ENCODE peak calls at places on chromosomes 7 and 10, in ten cellular contexts. Q is transverse colon, V is spleen, I is lower lobe of right lung, G is psoas muscle, K is suprapubic skin, E is fibroblast of lung, R is cardiac muscle cell, U is neural progenitor cell, M is PC-3. Y is an unnamed sample.

GRCh38 chr7:69018200-69018599 is 580.1 kb upstream of the AUTS2 start:
- DNase-seq in Q (no peak), V (no peak), I (no peak), G (no peak), K (no peak), E (no peak), R (peak; percentile 14), U (peak; percentile 61), M (no peak), Y (no peak)

GRCh38 chr7:95472521-95473160 is 13.1 kb upstream of the ASB4 start:
- DNase-seq in Q (no peak), V (no peak), I (no peak), G (no peak), K (no peak), E (peak; percentile 64), R (peak; percentile 62), U (peak; percentile 19), M (no peak), Y (no peak)

GRCh38 chr7:76409537-76409936 is at the start of gene SSC4D:
- DNase-seq in Q (no peak), V (no peak), I (no peak), G (no peak), K (no peak), E (no peak), R (no peak), U (peak; percentile 67), M (no peak), Y (no peak)

GRCh38 chr10:10623958-10624590 is 393.6 kb upstream of the CELF2 start:
- DNase-seq in Q (no peak), V (no peak), I (no peak), G (no peak), K (no peak), E (no peak), R (peak; percentile 35), U (no peak), M (no peak), Y (no peak)

GRCh38 chr7:106613861-106614560 is 46.9 kb downstream of the CCDC71L start:
- DNase-seq in Q (no peak), V (no peak), I (no peak), G (no peak), K (no peak), E (no peak), R (peak; percentile 64), U (no peak), M (no peak), Y (no peak)

GRCh38 chr10:69734797-69735468 is 66.8 kb upstream of the COL13A1 start:
- DNase-seq in Q (no peak), V (no peak), I (no peak), G (peak; percentile 35), K (no peak), E (peak; percentile 67), R (no peak), U (no peak), M (no peak), Y (no peak)

GRCh38 chr7:92987095-92987494 is 130.7 kb downstream of the SAMD9 start:
- DNase-seq in Q (no peak), V (no peak), I (no peak), G (no peak), K (no peak), E (peak; percentile 78), R (peak; percentile 72), U (no peak), M (no peak), Y (no peak)

GRCh38 chr7:95611224-95611623 is 14.9 kb upstream of the PDK4 start:
- DNase-seq in Q (no peak), V (no peak), I (no peak), G (no peak), K (no peak), E (no peak), R (no peak), U (no peak), M (peak; percentile 7), Y (no peak)

GRCh38 chr10:86792768-86793167 is 36.3 kb downstream of the BMPR1A start:
- DNase-seq in Q (no peak), V (no peak), I (no peak), G (no peak), K (no peak), E (peak; percentile 55), R (no peak), U (no peak), M (no peak), Y (no peak)

GRCh38 chr7:73971315-73971700 is 56.7 kb upstream of the ELN start:
- DNase-seq in Q (no peak), V (no peak), I (no peak), G (no peak), K (peak; percentile 31), E (no peak), R (no peak), U (no peak), M (no peak), Y (no peak)

GRCh38 chr7:143909863-143910262 is 7.9 kb upstream of the TCAF1 start:
- DNase-seq in Q (no peak), V (no peak), I (no peak), G (no peak), K (no peak), E (no peak), R (no peak), U (no peak), M (no peak), Y (no peak)

GRCh38 chr7:45118830-45119452 is 7.4 kb upstream of the TBRG4 start:
- DNase-seq in Q (no peak), V (no peak), I (no peak), G (no peak), K (no peak), E (no peak), R (no peak), U (no peak), M (no peak), Y (no peak)

DNA sequence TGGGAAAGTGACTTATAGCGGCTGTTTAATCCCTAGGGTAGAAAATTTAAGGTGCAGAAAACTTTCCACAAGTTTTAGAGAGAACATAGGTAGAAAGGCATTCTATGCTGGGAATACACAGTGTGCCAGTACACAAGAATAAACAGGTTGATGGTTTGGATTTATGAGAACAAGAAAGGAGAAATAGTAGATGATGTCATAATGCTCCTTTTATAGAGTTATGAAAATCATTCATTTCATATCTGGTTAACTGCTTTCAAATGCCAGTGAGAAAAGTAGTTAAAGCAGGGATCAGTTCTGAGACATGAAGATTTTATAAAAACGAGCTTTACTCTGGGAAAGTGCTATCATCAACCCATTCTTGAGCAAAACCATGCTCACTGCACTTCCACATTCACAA is 311.4 kb downstream of the PARD3 start:
- DNase-seq in Q (no peak), V (no peak), I (no peak), G (no peak), K (no peak), E (no peak), R (no peak), U (no peak), M (no peak), Y (no peak)
- TF ChIP-seq CTCF in Q (no peak), V (no peak), I (no peak), G (no peak), K (no peak), E (no peak), R (no peak), U (no peak), M (no peak), Y (no peak)

GRCh38 chr7:157394246-157395191 is 57.7 kb downstream of the DNAJB6 start:
- DNase-seq in Q (no peak), V (no peak), I (no peak), G (no peak), K (peak; percentile 47), E (peak; percentile 33), R (no peak), U (no peak), M (no peak), Y (no peak)
- H3K27ac ChIP-seq in Q (no peak overlapping the region), V (no peak overlapping the region), I (no peak overlapping the region), G (no peak overlapping the region), K (no peak overlapping the region), E (no peak overlapping the region), R (no peak overlapping the region), U (no peak overlapping the region), M (no peak overlapping the region), Y (peak overlapping the region; percentile 13)

GRCh38 chr7:37921340-37921805 is 933 bp downstream of the EPDR1 start:
- DNase-seq in Q (peak; percentile 45), V (no peak), I (peak; percentile 57), G (peak; percentile 46), K (no peak), E (peak; percentile 56), R (peak; percentile 48), U (peak; percentile 68), M (peak; percentile 48), Y (no peak)
- TF ChIP-seq CTCF in Q (no peak), V (no peak), I (peak; percentile 18), G (no peak), K (no peak), E (no peak), R (peak; percentile 17), U (peak; percentile 26), M (no peak), Y (no peak)

DNA sequence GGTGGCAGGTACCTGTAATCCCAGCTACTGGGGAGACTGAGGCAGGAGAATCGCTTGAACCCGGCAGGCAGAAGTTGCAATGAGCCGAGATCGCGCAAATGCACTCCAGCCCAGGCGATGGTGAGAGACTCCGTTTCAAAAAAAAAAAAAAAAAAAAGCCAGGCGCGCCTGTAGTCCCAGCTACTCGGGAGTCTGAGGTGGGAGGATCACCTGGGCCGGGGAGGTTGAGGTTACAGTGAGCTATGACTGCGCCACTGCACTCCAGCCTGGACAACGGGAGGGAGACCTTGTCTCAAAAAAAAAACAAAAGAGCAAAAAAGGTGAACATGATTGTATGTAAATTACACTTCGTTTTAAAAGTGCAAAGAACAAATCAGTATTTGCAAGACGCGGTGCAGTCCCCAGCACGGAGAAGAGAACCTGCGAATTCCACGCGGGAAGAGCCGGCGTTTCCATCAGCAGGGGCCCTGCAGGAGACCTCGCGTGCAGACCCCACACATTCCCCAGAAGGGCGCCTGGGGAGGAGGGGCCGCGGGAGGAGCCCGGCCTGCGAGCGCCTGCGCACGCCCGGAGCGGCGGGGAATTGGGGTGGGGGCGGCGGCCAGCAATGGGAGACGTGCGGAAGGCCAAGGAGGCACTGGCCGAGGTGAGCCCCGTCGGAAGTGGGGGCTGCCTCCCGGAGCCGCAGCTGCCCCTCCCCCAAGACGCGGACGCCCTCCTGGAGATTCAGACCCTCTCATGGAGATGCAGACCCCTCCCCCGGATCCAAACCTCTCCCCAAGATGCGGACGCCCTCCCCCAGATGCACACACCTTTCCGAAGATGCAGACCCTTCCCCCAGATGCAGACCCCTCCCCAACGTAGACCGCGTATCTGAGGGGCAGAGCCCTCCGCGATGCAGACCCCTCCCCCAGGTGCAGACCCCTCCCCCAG is 16.7 kb upstream of the SUN1 start:
- DNase-seq in Q (peak; percentile 46), V (peak; percentile 86), I (peak; percentile 41), G (no peak), K (no peak), E (peak; percentile 32), R (peak; percentile 26), U (peak; percentile 93), M (peak; percentile 27), Y (peak; percentile 25)
- H3K27ac ChIP-seq in Q (peak overlapping the region; percentile 96), V (no peak overlapping the region), I (peak overlapping the region; percentile 72), G (peak overlapping the region; percentile 97), K (peak overlapping the region; percentile 94), E (no peak overlapping the region), R (peak overlapping the region; percentile 1), U (no peak overlapping the region), M (peak overlapping the region; percentile 34), Y (peak overlapping the region; percentile 100)

DNA sequence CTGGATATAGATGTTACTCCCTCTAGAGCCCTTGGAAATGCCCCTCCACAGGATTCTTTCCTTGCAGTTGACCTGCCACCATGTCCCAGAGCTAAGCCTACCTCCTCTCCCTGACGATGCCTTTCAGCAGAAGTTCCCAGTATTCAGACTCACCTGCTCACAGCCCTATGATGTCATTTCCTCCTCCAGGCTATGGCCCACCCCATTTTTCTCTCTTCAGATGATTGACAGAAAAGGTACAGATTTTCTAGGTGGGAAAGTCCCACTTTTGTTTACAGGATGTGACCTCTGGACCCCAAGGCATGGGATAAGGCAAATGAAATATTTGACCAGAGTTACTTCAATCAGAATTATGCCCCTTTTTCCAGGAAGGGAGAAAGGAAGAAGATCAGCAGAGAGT is 280.2 kb upstream of the PHYHIPL start:
- DNase-seq in Q (no peak), V (no peak), I (no peak), G (no peak), K (no peak), E (no peak), R (no peak), U (no peak), M (no peak), Y (no peak)
- TF ChIP-seq CTCF in Q (no peak), V (no peak), I (no peak), G (no peak), K (no peak), E (no peak), R (no peak), U (no peak), M (no peak), Y (no peak)